ENCODE peak calls at places on chromosome X, in ten cellular contexts. H, W, J, Q, C, I, R, D, N and S are unnamed samples.

GRCh38 chrX:46954716-46955115 is 42.5 kb downstream of the JADE3 start:
- DNase-seq in H (no peak), W (no peak), J (no peak), Q (no peak), C (no peak), I (no peak), R (no peak), D (no peak), N (no peak), S (no peak)

GRCh38 chrX:9392445-9392844 is 72.4 kb upstream of the TBL1X start:
- DNase-seq in H (no peak), W (no peak), J (no peak), Q (no peak), C (no peak), I (no peak), R (no peak), D (no peak), N (no peak), S (no peak)

GRCh38 chrX:46279925-46280313 is 265.3 kb downstream of the ZNF674 start:
- DNase-seq in H (no peak), W (peak; percentile 60), J (no peak), Q (peak; percentile 30), C (no peak), I (no peak), R (no peak), D (no peak), N (peak; percentile 20), S (peak; percentile 68)

GRCh38 chrX:71366674-71367256 is 608 bp downstream of the TAF1 start:
- DNase-seq in H (peak; percentile 51), W (no peak), J (peak; percentile 25), Q (no peak), C (no peak), I (no peak), R (peak; percentile 16), D (no peak), N (peak; percentile 33), S (peak; percentile 52)

GRCh38 chrX:26915064-26915463 is 548.1 kb downstream of the PPP4R3C start:
- DNase-seq in H (no peak), W (peak; percentile 51), J (no peak), Q (no peak), C (no peak), I (no peak), R (no peak), D (no peak), N (no peak), S (peak; percentile 2)

GRCh38 chrX:54950730-54951375 is 30.2 kb downstream of the TRO start:
- DNase-seq in H (no peak), W (no peak), J (no peak), Q (no peak), C (peak; percentile 43), I (no peak), R (no peak), D (no peak), N (no peak), S (no peak)

GRCh38 chrX:10615931-10616780 is 4.2 kb downstream of the MID1 start:
- DNase-seq in H (peak; percentile 55), W (no peak), J (peak; percentile 58), Q (peak; percentile 51), C (peak; percentile 7), I (no peak), R (no peak), D (no peak), N (peak; percentile 71), S (peak; percentile 41)

GRCh38 chrX:41895826-41896225 is 27.5 kb downstream of the CASK start:
- DNase-seq in H (no peak), W (no peak), J (no peak), Q (no peak), C (no peak), I (no peak), R (no peak), D (no peak), N (no peak), S (no peak)

GRCh38 chrX:75114638-75115037 is 41.4 kb downstream of the ABCB7 start:
- DNase-seq in H (no peak), W (no peak), J (no peak), Q (no peak), C (no peak), I (no peak), R (no peak), D (no peak), N (no peak), S (no peak)

GRCh38 chrX:121579016-121579760 is 531.8 kb downstream of the GLUD2 start:
- DNase-seq in H (peak; percentile 11), W (no peak), J (peak; percentile 16), Q (peak; percentile 18), C (no peak), I (no peak), R (no peak), D (no peak), N (peak; percentile 53), S (no peak)

GRCh38 chrX:98141466-98141865 is 1257.8 kb downstream of the RPA4 start:
- DNase-seq in H (no peak), W (no peak), J (no peak), Q (no peak), C (no peak), I (no peak), R (no peak), D (no peak), N (no peak), S (no peak)

GRCh38 chrX:43969504-43970501 is 3.4 kb downstream of the NDP start:
- DNase-seq in H (no peak), W (peak; percentile 32), J (no peak), Q (peak; percentile 67), C (no peak), I (no peak), R (no peak), D (peak; percentile 64), N (peak; percentile 50), S (peak; percentile 51)

GRCh38 chrX:2492536-2493218 is 8.1 kb downstream of the DHRSX start:
- DNase-seq in H (peak; percentile 57), W (no peak), J (no peak), Q (no peak), C (no peak), I (no peak), R (no peak), D (no peak), N (no peak), S (no peak)

GRCh38 chrX:45710081-45710801 is 509.6 kb upstream of the DIPK2B start:
- DNase-seq in H (no peak), W (peak; percentile 91), J (no peak), Q (peak; percentile 83), C (no peak), I (peak; percentile 25), R (no peak), D (no peak), N (peak; percentile 44), S (peak; percentile 92)

GRCh38 chrX:16002185-16002584 is 121.2 kb upstream of the GRPR start:
- DNase-seq in H (no peak), W (no peak), J (no peak), Q (peak; percentile 4), C (no peak), I (no peak), R (no peak), D (no peak), N (peak; percentile 7), S (peak; percentile 33)

GRCh38 chrX:147749308-147749707 is 162.4 kb upstream of the FMR1 start:
- DNase-seq in H (no peak), W (no peak), J (no peak), Q (no peak), C (no peak), I (no peak), R (no peak), D (no peak), N (no peak), S (no peak)

GRCh38 chrX:155334486-155335316 is at the start of gene CLIC2:
- DNase-seq in H (peak; percentile 66), W (peak; percentile 65), J (no peak), Q (peak; percentile 95), C (no peak), I (no peak), R (peak; percentile 30), D (no peak), N (peak; percentile 78), S (peak; percentile 76)

GRCh38 chrX:136639506-136640176 is 8.3 kb upstream of the CD40LG start:
- DNase-seq in H (no peak), W (no peak), J (no peak), Q (no peak), C (no peak), I (no peak), R (no peak), D (no peak), N (peak; percentile 25), S (peak; percentile 24)

GRCh38 chrX:150508461-150509367 is 59.7 kb upstream of the MTM1 start:
- DNase-seq in H (peak; percentile 88), W (no peak), J (no peak), Q (no peak), C (no peak), I (no peak), R (peak; percentile 54), D (peak; percentile 74), N (peak; percentile 67), S (peak; percentile 49)

GRCh38 chrX:6129195-6129594 is 99.5 kb downstream of the NLGN4X start:
- DNase-seq in H (no peak), W (no peak), J (no peak), Q (no peak), C (no peak), I (no peak), R (no peak), D (no peak), N (no peak), S (no peak)

GRCh38 chrX:13487731-13488505 is 81.5 kb upstream of the EGFL6 start:
- DNase-seq in H (peak; percentile 26), W (peak; percentile 58), J (peak; percentile 50), Q (peak; percentile 76), C (peak; percentile 29), I (no peak), R (no peak), D (no peak), N (peak; percentile 93), S (peak; percentile 85)

GRCh38 chrX:143058096-143058495 is 32.4 kb downstream of the SPANXN4 start:
- DNase-seq in H (no peak), W (no peak), J (no peak), Q (no peak), C (no peak), I (no peak), R (no peak), D (peak; percentile 20), N (no peak), S (no peak)